ENCODE peak calls at places on chromosomes 16 and 17, in seven cellular contexts. Q, I, S, F, A, U and B are unnamed samples.

GRCh38 chr17:67481808-67482207 is 104.7 kb downstream of the PITPNC1 start:
- DNase-seq in Q (no peak), I (no peak), S (peak), F (no peak), A (no peak), U (no peak), B (peak)

GRCh38 chr16:85396879-85397871 is 215.9 kb upstream of the GSE1 start:
- DNase-seq in Q (peak), I (no peak), S (no peak), F (no peak), A (peak), U (peak), B (no peak)

GRCh38 chr16:87735270-87736002 is 30.4 kb downstream of the KLHDC4 start:
- DNase-seq in Q (no peak), I (no peak), S (no peak), F (no peak), A (no peak), U (no peak), B (no peak)

GRCh38 chr17:57869599-57870282 is 19.9 kb upstream of the MRPS23 start:
- DNase-seq in Q (no peak), I (no peak), S (peak), F (no peak), A (peak), U (no peak), B (peak)

GRCh38 chr17:80955673-80956306 is 35.9 kb upstream of the CHMP6 start:
- DNase-seq in Q (no peak), I (no peak), S (no peak), F (peak), A (no peak), U (no peak), B (no peak)

GRCh38 chr17:38568845-38569510 is 36.8 kb downstream of the SRCIN1 start:
- DNase-seq in Q (no peak), I (no peak), S (no peak), F (no peak), A (no peak), U (no peak), B (no peak)

GRCh38 chr17:21816592-21817567 is 124.6 kb downstream of the KCNJ18 start:
- DNase-seq in Q (peak), I (no peak), S (no peak), F (no peak), A (no peak), U (no peak), B (no peak)

GRCh38 chr17:80364091-80364691 is 50.8 kb upstream of the ENDOV start:
- DNase-seq in Q (no peak), I (no peak), S (no peak), F (peak), A (peak), U (peak), B (no peak)

GRCh38 chr16:70157105-70157476 is 16.5 kb upstream of the CLEC18C start:
- DNase-seq in Q (peak), I (no peak), S (no peak), F (no peak), A (no peak), U (no peak), B (no peak)

GRCh38 chr17:61467416-61468262 is 15.4 kb downstream of the TBX4 start:
- DNase-seq in Q (no peak), I (no peak), S (peak), F (peak), A (peak), U (peak), B (no peak)

GRCh38 chr16:50323335-50324011 is 45.3 kb downstream of the BRD7 start:
- DNase-seq in Q (no peak), I (peak), S (peak), F (no peak), A (no peak), U (no peak), B (no peak)

GRCh38 chr17:74779948-74780400 is 3.8 kb upstream of the NAT9 start:
- DNase-seq in Q (peak), I (no peak), S (no peak), F (no peak), A (no peak), U (no peak), B (no peak)

DNA sequence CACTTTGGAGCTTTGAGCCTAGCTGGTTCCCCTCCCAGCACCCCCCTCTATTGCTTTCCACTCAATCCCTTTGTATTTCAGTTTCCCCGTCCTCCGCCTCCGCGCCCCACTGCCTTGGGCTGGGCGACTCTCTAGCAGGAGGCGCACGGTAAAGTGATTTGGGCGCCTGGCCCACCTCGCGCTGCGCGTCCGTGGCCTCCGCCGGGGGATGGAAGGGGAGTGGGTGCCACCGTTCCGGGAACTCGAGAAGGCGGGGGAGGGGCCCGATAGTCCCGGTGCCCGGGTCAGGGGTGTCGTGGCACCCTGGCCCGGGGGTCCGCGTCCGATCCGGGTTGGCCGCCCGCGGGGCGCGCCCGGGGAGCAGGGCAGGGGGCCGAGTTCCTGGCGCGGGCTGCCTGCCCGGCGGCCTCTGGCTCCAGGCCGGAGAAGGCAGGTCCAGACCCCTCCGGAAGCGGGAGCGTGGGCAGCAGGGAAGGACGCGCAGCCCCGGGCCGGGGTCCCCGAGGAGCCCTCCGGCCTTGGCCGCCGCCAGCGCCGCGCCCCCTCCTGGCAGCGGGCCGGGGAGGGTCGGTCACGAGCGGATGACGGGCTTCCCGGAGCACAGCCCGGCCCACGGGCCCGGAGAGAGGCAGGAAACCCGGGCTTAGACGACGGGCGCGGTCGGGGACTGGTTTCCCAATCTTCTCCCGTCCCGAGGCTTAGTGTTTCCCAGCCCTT is 15.8 kb downstream of the MEOX1 start:
- DNase-seq in Q (no peak), I (no peak), S (peak), F (peak), A (no peak), U (peak), B (no peak)
- TF ChIP-seq CTCF in Q (no peak), I (no peak), S (no peak), F (peak), A (peak), U (no peak), B (no peak)

GRCh38 chr16:56041556-56042140 is 149.6 kb upstream of the GNAO1 start:
- DNase-seq in Q (peak), I (no peak), S (no peak), F (peak), A (peak), U (peak), B (no peak)
- TF ChIP-seq CTCF in Q (peak), I (peak), S (peak), F (peak), A (peak), U (peak), B (no peak)

DNA sequence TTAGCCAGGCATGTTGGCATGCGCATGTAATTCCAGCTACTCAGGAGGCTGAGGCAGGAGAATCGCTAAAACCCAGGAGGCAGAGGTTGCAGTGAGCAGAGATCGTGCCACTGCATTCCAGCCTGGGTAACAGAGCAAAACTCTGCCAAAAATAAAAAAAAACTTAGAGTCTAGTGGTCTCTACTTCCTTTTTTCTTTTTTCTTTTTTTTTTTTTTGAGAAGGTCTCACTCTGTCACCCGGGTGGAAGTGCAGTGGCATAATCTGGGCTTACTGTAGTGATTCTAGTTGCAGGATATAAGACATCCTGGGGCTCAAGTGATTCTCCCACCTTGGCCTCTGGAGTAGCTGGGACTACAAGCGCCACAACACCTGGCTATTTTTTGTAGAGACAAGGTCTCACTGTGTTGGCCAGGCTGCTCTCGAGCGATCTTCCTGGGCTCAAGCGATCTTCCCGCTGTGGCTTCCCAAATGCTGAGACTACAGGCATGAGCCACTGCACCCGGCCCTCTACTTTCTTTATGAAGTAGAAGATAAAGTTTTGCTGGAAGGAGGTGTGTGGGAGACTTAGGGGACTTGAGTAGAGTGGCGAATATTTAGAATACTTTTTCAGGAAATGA is 47.9 kb upstream of the TAOK1 start:
- DNase-seq in Q (no peak), I (no peak), S (no peak), F (no peak), A (no peak), U (no peak), B (no peak)
- TF ChIP-seq CTCF in Q (no peak), I (no peak), S (no peak), F (no peak), A (no peak), U (no peak), B (no peak)

DNA sequence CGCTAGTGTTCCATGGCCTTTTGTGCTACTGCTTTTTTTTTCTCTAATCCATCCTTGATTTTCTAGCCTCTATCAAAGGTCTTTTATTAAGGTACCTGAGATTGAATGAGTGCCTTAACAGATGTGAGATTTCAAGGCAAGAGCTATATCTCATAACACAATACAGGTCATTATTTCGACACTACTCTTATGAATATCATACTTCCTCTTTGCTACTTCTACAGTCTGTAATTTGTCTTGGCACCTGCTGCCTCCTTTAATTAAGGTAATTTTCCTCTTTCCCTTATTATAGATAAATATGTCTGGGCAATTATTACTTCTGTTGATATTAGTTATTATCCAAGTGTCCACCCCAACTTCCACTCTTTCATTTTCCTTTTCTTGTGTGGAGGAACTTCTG is 5.3 kb downstream of the KRT28 start:
- DNase-seq in Q (no peak), I (no peak), S (no peak), F (no peak), A (no peak), U (no peak), B (no peak)
- TF ChIP-seq CTCF in Q (no peak), I (no peak), S (no peak), F (no peak), A (no peak), U (no peak), B (no peak)

GRCh38 chr16:59412275-59412841 is 678.2 kb upstream of the GOT2 start:
- DNase-seq in Q (no peak), I (peak), S (no peak), F (peak), A (no peak), U (no peak), B (no peak)
- TF ChIP-seq CTCF in Q (no peak), I (peak), S (peak), F (peak), A (peak), U (no peak), B (peak)

GRCh38 chr17:14299261-14300093 is 1.4 kb upstream of the HS3ST3B1 start:
- DNase-seq in Q (no peak), I (no peak), S (peak), F (peak), A (peak), U (peak), B (no peak)

GRCh38 chr17:14296511-14296910 is 4.4 kb upstream of the HS3ST3B1 start:
- DNase-seq in Q (no peak), I (no peak), S (no peak), F (no peak), A (peak), U (no peak), B (no peak)

GRCh38 chr17:14298221-14298994 is 2.5 kb upstream of the HS3ST3B1 start:
- DNase-seq in Q (no peak), I (no peak), S (no peak), F (peak), A (peak), U (no peak), B (no peak)

GRCh38 chr17:14295676-14296075 is 5.2 kb upstream of the HS3ST3B1 start:
- DNase-seq in Q (no peak), I (no peak), S (no peak), F (no peak), A (peak), U (no peak), B (no peak)

GRCh38 chr17:14297161-14297851 is 3.6 kb upstream of the HS3ST3B1 start:
- DNase-seq in Q (no peak), I (no peak), S (peak), F (peak), A (peak), U (peak), B (no peak)
- TF ChIP-seq CTCF in Q (no peak), I (no peak), S (peak), F (peak), A (peak), U (no peak), B (peak)

GRCh38 chr16:19900590-19900989 is 15.9 kb upstream of the GPRC5B start:
- DNase-seq in Q (no peak), I (no peak), S (no peak), F (no peak), A (no peak), U (no peak), B (no peak)
- TF ChIP-seq CTCF in Q (no peak), I (no peak), S (no peak), F (peak), A (peak), U (no peak), B (peak)

DNA sequence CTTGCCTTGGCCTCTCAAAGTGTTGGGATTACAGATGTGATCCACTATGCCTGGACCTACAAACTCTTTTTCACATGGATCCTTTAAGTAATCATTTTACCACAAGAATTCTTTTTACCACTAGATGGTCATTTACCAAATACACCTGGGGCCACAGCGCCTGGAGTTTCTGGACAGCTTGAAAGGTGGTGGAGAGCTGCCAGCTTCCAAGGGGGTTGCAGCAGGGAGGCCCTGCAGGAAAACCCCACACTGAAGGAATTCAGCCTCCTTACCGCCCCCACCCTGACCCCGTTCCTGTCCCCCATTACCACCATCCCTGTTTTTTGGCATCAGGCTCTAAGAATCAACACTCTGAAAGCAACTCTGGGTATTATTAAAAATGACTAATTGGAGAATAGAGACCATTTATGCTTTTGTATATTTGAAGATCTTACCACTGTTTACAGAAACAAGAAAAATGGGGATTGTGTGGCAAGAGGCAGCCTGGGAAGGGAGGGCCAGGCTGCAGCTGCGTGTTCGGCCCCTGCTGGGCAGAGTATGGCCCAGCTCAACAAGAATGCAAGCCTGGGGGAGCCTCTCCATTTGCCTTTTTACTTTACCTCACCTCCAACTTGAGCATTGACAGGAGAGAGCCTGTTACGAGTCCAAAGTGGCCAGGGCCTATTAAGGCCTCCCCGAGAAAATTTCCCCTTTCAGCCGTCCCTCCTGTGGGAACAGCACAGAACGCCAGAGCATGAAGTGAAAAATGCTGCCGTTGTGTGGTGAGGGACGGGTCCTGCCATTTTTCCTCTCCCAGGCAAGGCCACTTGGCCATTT is 209.9 kb downstream of the ZFHX3 start:
- DNase-seq in Q (no peak), I (no peak), S (no peak), F (peak), A (peak), U (no peak), B (no peak)
- TF ChIP-seq CTCF in Q (no peak), I (no peak), S (no peak), F (no peak), A (no peak), U (no peak), B (no peak)

DNA sequence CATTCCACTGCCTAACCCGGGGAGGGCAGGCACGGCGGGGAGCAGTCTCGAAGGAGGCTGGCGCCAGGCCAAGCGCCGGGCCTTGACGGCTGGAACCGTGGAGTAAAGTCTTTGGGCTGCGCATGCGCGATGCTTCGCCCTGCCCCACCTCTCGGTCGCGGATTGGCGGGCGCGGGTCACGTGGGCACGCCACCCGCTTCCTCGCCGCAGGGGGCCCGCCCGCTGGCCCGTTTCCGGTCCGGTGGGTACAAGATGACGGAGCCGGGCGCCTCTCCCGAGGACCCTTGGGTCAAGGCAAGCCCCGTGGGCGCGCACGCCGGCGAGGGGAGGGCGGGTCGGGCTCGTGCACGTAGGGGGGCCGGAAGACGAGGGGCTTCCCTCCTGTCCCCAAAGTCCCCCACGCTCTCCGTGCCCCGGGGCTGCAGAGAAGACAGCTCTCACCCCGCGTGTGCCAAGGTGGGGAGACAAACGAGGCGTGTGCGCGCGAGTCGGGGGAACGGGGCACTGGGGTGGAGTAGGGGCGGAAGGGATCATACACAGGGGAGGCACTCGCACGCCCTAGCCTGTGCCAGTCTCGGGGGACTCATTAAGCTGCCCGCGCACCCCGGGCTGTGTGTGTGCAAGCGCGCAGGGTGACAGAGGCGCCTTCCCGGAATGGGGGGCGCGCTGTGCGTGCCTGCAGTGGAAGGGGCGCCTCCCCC is at the start of gene MLX:
- DNase-seq in Q (peak), I (no peak), S (peak), F (peak), A (peak), U (peak), B (peak)
- TF ChIP-seq CTCF in Q (no peak), I (no peak), S (no peak), F (peak), A (no peak), U (no peak), B (no peak)

GRCh38 chr17:33686171-33686570 is 393.1 kb upstream of the ASIC2 start:
- DNase-seq in Q (peak), I (no peak), S (no peak), F (no peak), A (peak), U (peak), B (no peak)
- TF ChIP-seq CTCF in Q (peak), I (peak), S (peak), F (peak), A (peak), U (peak), B (no peak)